ENCODE peak calls at places on chromosome 7, in six cellular contexts. Q is GM06990, S is stromal cell of bone marrow, I is H9, E is DMS153, J is mammary epithelial cell. V is an unnamed sample.
A peak's percentile ranks its signal among the peaks of the same experiment; 100 is the strongest.

GRCh38 chr7:99012722-99013121 is 131.2 kb downstream of the SMURF1 start:
- DNase-seq in Q (no peak), S (no peak), I (no peak), E (no peak), J (no peak), V (no peak)

GRCh38 chr7:78607099-78607498 is 808.5 kb downstream of the PHTF2 start:
- DNase-seq in Q (no peak), S (no peak), I (peak; percentile 46), E (no peak), J (no peak), V (no peak)

GRCh38 chr7:151166629-151167196 is 781 bp downstream of the GBX1 start:
- DNase-seq in Q (no peak), S (no peak), I (no peak), E (no peak), J (no peak), V (no peak)

GRCh38 chr7:125059861-125060456 is 130.3 kb upstream of the POT1 start:
- DNase-seq in Q (no peak), S (peak; percentile 3), I (no peak), E (no peak), J (no peak), V (no peak)

GRCh38 chr7:141325275-141325674 is 225.9 kb upstream of the AGK start:
- DNase-seq in Q (no peak), S (no peak), I (no peak), E (no peak), J (no peak), V (no peak)

GRCh38 chr7:103712991-103713778 is 267.2 kb upstream of the SLC26A5 start:
- DNase-seq in Q (no peak), S (no peak), I (no peak), E (no peak), J (no peak), V (no peak)

GRCh38 chr7:98051118-98051744 is 55.4 kb upstream of the LMTK2 start:
- DNase-seq in Q (peak; percentile 59), S (no peak), I (peak; percentile 96), E (peak; percentile 27), J (no peak), V (no peak)

GRCh38 chr7:31094271-31094670 is 42.2 kb downstream of the ADCYAP1R1 start:
- DNase-seq in Q (no peak), S (no peak), I (no peak), E (no peak), J (no peak), V (no peak)

GRCh38 chr7:96023376-96023775 is 251.0 kb downstream of the DYNC1I1 start:
- DNase-seq in Q (no peak), S (no peak), I (no peak), E (no peak), J (no peak), V (no peak)

GRCh38 chr7:55247466-55247865 is 117.7 kb upstream of the LANCL2 start:
- DNase-seq in Q (no peak), S (no peak), I (no peak), E (no peak), J (no peak), V (no peak)

GRCh38 chr7:28799619-28800018 is 158.5 kb downstream of the TRIL start:
- DNase-seq in Q (no peak), S (no peak), I (no peak), E (no peak), J (no peak), V (no peak)

GRCh38 chr7:107167483-107168232 is 1.1 kb upstream of the HBP1 start:
- DNase-seq in Q (no peak), S (peak; percentile 82), I (no peak), E (no peak), J (peak; percentile 79), V (peak; percentile 79)

GRCh38 chr7:26853788-26854393 is 10.5 kb downstream of the SKAP2 start:
- DNase-seq in Q (no peak), S (peak; percentile 55), I (no peak), E (peak; percentile 19), J (peak; percentile 52), V (peak; percentile 17)

GRCh38 chr7:40447345-40447744 is 312.5 kb downstream of the SUGCT start:
- DNase-seq in Q (no peak), S (no peak), I (no peak), E (no peak), J (no peak), V (no peak)

GRCh38 chr7:157979631-157980340 is 607.8 kb downstream of the PTPRN2 start:
- DNase-seq in Q (no peak), S (no peak), I (peak; percentile 55), E (no peak), J (no peak), V (no peak)

GRCh38 chr7:150968056-150968455 is 10.1 kb downstream of the KCNH2 start:
- DNase-seq in Q (no peak), S (no peak), I (no peak), E (no peak), J (no peak), V (no peak)

GRCh38 chr7:149723082-149723767 is 50.2 kb downstream of the ZNF467 start:
- DNase-seq in Q (no peak), S (no peak), I (no peak), E (no peak), J (no peak), V (no peak)

GRCh38 chr7:66557214-66558200 is 71.2 kb upstream of the KCTD7 start:
- DNase-seq in Q (peak; percentile 52), S (no peak), I (peak; percentile 89), E (no peak), J (peak; percentile 22), V (no peak)

GRCh38 chr7:148975896-148976295 is 52.4 kb downstream of the PDIA4 start:
- DNase-seq in Q (no peak), S (no peak), I (no peak), E (no peak), J (no peak), V (no peak)

GRCh38 chr7:42883950-42884349 is 27.9 kb downstream of the C7orf25 start:
- DNase-seq in Q (peak; percentile 8), S (no peak), I (peak; percentile 57), E (no peak), J (peak; percentile 72), V (no peak)

GRCh38 chr7:104548861-104549260 is 220.5 kb downstream of the LHFPL3 start:
- DNase-seq in Q (no peak), S (no peak), I (no peak), E (no peak), J (no peak), V (no peak)

V was measured in fibroblast of the conjunctiva.